ENCODE peak calls at places on chromosomes 1 and 21, in five cellular contexts. U is stimulated activated CD8-positive, alpha-beta memory T cell treated with anti-CD3 and anti-CD28 coated beads, Interleukin-4, amount 100 ng/mL, for 24 hours; Q is NCI-H345; V is NCI-H1105 treated with DMSO at 0.1 percent for 48 hours; R is NCI-H1092 treated with DMSO at 0.1 percent for 48 hours. Y is an unnamed sample.
A peak's percentile ranks its signal among the peaks of the same experiment; 100 is the strongest.

GRCh38 chr1:61290525-61290924 is 208.2 kb downstream of the NFIA start:
- DNase-seq in U (no peak), Q (no peak), V (no peak), R (no peak), Y (no peak)

GRCh38 chr1:90826024-90826423 is 108.9 kb upstream of the BARHL2 start:
- DNase-seq in U (no peak), V (no peak), R (no peak), Q (no peak), Y (no peak)

GRCh38 chr1:108679586-108680213 is 12.4 kb upstream of the PRPF38B start:
- DNase-seq in R (no peak), U (no peak), Q (no peak), V (no peak), Y (no peak)

GRCh38 chr21:39182016-39182415 is 1.2 kb downstream of the PSMG1 start:
- DNase-seq in R (no peak), V (no peak), Q (no peak), U (no peak), Y (no peak)

GRCh38 chr1:31487894-31488293 is 74.9 kb downstream of the SERINC2 start:
- DNase-seq in Q (no peak), U (no peak), V (no peak), R (no peak), Y (no peak)

GRCh38 chr1:207918571-207918970 is 7.6 kb upstream of the CD34 start:
- DNase-seq in U (no peak), V (no peak), Q (no peak), R (no peak), Y (no peak)

GRCh38 chr21:35275776-35276175 is 226.7 kb upstream of the RUNX1 start:
- DNase-seq in V (no peak), U (no peak), Q (no peak), R (no peak), Y (no peak)

GRCh38 chr1:91557039-91557690 is 56.5 kb downstream of the CDC7 start:
- DNase-seq in R (no peak), U (no peak), Q (no peak), V (no peak), Y (no peak)

GRCh38 chr21:33514234-33514633 is 22.7 kb upstream of the DNAJC28 start:
- DNase-seq in Q (no peak), V (no peak), R (no peak), U (no peak), Y (no peak)

GRCh38 chr1:35174225-35174540 is 18.8 kb downstream of the SFPQ start:
- DNase-seq in Q (no peak), R (no peak), U (no peak), V (no peak), Y (no peak)

GRCh38 chr1:180166436-180166800 is 11.7 kb downstream of the QSOX1 start:
- DNase-seq in U (no peak), Q (no peak), R (no peak), V (no peak), Y (no peak)

GRCh38 chr1:208475449-208475848 is 231.3 kb upstream of the PLXNA2 start:
- DNase-seq in V (no peak), R (no peak), U (no peak), Q (no peak), Y (no peak)

GRCh38 chr1:112995890-112996289 is 39.9 kb upstream of the SLC16A1 start:
- DNase-seq in V (no peak), U (no peak), R (no peak), Q (no peak), Y (no peak)

GRCh38 chr1:221783437-221783836 is 41.5 kb upstream of the DUSP10 start:
- DNase-seq in Q (no peak), R (no peak), V (no peak), U (no peak), Y (no peak)

GRCh38 chr1:47650205-47650604 is 212.4 kb downstream of the FOXD2 start:
- DNase-seq in R (peak; percentile 67), U (no peak), V (peak; percentile 97), Q (peak; percentile 95), Y (no peak)

GRCh38 chr1:231274119-231274825 is 33.3 kb downstream of the GNPAT start:
- DNase-seq in V (no peak), R (no peak), U (no peak), Q (no peak), Y (no peak)

GRCh38 chr1:208231929-208232360 is 12.2 kb downstream of the PLXNA2 start:
- DNase-seq in R (peak; percentile 77), V (peak; percentile 36), U (no peak), Q (peak; percentile 33), Y (no peak)

GRCh38 chr21:18840239-18840638 is 436.7 kb upstream of the TMPRSS15 start:
- DNase-seq in V (no peak), U (no peak), R (no peak), Q (no peak), Y (no peak)

GRCh38 chr1:155081472-155082300 is 3.0 kb downstream of the EFNA3 start:
- DNase-seq in V (no peak), Q (no peak), R (no peak), U (no peak), Y (no peak)

GRCh38 chr1:203402609-203403337 is 51.9 kb upstream of the FMOD start:
- DNase-seq in Q (no peak), R (no peak), V (no peak), U (no peak), Y (no peak)

GRCh38 chr1:161954466-161954865 is 69.2 kb downstream of the OLFML2B start:
- DNase-seq in V (no peak), Q (no peak), R (no peak), U (no peak), Y (no peak)

GRCh38 chr1:168081373-168082007 is 55.2 kb downstream of the GPR161 start:
- DNase-seq in Q (no peak), V (no peak), R (no peak), U (no peak), Y (no peak)